ENCODE peak calls at places on chromosome 2, in five cellular contexts. U, L, B, I and R are unnamed samples.

GRCh38 chr2:188773075-188773474 is 201.1 kb upstream of the COL3A1 start:
- DNase-seq in B (no peak), L (peak), U (peak), I (peak), R (no peak)

GRCh38 chr2:72341639-72342038 is 194.0 kb upstream of the CYP26B1 start:
- DNase-seq in U (no peak), I (no peak), B (no peak), L (no peak), R (no peak)

GRCh38 chr2:186977433-186978045 is 128.6 kb upstream of the ZSWIM2 start:
- DNase-seq in L (no peak), I (no peak), B (no peak), U (no peak), R (no peak)

GRCh38 chr2:129233751-129234406 is 745.6 kb upstream of the RAB6C start:
- DNase-seq in I (peak), U (peak), L (no peak), B (no peak), R (no peak)

GRCh38 chr2:111250448-111251030 is 129.8 kb downstream of the BCL2L11 start:
- DNase-seq in B (no peak), L (peak), U (peak), I (no peak), R (no peak)

GRCh38 chr2:25576596-25576995 is 96.8 kb downstream of the DTNB start:
- DNase-seq in I (peak), L (no peak), B (no peak), U (no peak), R (no peak)

GRCh38 chr2:223613017-223613950 is 11.1 kb upstream of the SCG2 start:
- DNase-seq in L (peak), U (peak), B (peak), I (peak), R (peak)

GRCh38 chr2:120677696-120678095 is 58.0 kb upstream of the GLI2 start:
- DNase-seq in I (peak), B (no peak), L (no peak), U (no peak), R (no peak)

GRCh38 chr2:1990724-1991123 is 246.4 kb upstream of the PXDN start:
- DNase-seq in U (no peak), B (no peak), I (no peak), L (no peak), R (no peak)

GRCh38 chr2:219596954-219597551 is 604 bp upstream of the STK11IP start:
- DNase-seq in I (peak), B (no peak), U (no peak), L (peak), R (no peak)

GRCh38 chr2:127283275-127283674 is 10.7 kb downstream of the ERCC3 start:
- DNase-seq in B (no peak), I (no peak), U (no peak), L (no peak), R (peak)

GRCh38 chr2:135948642-135949355 is 36.6 kb downstream of the DARS1 start:
- DNase-seq in I (peak), U (peak), L (peak), B (no peak), R (no peak)

DNA sequence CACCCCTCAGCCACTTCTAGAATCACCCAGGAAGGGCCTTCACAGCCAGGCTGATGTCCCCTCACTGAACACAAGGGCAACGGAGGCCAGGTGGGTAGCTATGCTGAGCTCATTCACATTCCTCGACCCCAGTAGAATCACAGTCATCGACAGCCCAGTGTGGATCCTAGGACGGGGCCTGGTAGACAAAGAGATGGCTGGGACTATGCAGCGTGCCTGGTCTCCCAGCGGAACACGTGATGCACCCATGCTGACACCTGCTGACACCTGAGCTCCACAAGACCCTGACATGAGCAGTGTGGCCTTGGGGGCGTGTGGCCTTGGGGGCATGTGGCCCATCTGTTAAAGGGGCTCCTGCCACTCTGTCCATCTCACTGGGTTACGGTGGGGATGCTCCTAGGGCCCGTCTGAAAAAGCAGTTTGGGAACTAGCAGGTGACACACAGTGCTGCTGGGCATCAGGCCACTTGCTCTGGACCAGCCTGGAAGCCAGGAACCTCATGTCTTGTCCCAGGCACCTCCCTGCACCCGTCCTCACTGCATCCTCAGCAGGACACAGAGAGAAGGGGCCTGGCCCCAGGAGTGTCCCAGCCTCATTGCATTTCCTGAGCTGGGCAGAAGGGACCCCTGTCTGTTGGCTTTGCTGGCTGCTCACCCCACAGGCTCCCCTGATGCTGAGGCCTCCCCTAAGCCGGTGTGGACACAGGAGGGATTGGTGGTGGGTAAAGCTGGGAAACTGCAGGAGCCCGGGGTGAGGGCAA is 9.7 kb downstream of the ECEL1 start:
- DNase-seq in L (no peak), U (no peak), I (no peak), B (peak), R (no peak)
- H3K14ac ChIP-seq in L (no peak), U (no peak), I (no peak), B (no peak), R (no peak)

GRCh38 chr2:78682781-78683180 is 342.7 kb upstream of the REG3G start:
- DNase-seq in B (no peak), U (no peak), I (no peak), L (no peak), R (no peak)
- H3K14ac ChIP-seq in B (no peak), U (peak), I (no peak), L (no peak), R (no peak)

GRCh38 chr2:240431276-240431662 is 4.2 kb upstream of the GPC1 start:
- DNase-seq in B (peak), L (no peak), U (no peak), I (no peak), R (peak)

GRCh38 chr2:240429341-240429871 is 6.1 kb upstream of the GPC1 start:
- DNase-seq in L (no peak), U (no peak), B (peak), I (no peak), R (no peak)

GRCh38 chr2:240429872-240430491 is 5.5 kb upstream of the GPC1 start:
- DNase-seq in B (peak), L (no peak), U (no peak), I (peak), R (no peak)

GRCh38 chr2:240431663-240432424 is 3.6 kb upstream of the GPC1 start:
- DNase-seq in I (no peak), L (no peak), B (no peak), U (no peak), R (peak)

DNA sequence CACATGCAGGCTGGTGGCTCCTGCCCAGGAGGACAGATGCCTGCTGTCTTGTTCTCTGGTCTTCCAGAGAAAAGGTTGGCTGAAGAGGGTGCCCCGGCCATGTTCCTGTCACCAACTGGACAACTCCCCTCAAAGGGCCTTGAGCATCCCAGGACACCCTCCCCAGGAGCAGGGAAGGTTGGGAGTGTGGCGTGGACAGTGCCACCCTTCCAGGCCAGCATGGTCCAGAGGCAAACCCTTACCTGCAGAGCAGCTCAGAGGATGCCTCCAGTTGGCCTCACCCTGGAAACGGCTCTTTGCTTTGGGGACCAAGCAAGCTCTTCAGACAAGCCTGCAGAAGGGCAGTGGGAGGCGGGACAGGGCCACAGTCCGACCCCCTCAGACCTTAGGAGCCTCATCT is 4.9 kb upstream of the GPC1 start:
- DNase-seq in L (no peak), U (no peak), I (no peak), B (peak), R (peak)
- H3K14ac ChIP-seq in L (no peak), U (no peak), I (no peak), B (no peak), R (no peak)

GRCh38 chr2:95061601-95062183 is 36.2 kb downstream of the MAL start:
- DNase-seq in B (peak), L (no peak), U (no peak), I (no peak), R (no peak)
- H3K14ac ChIP-seq in B (no peak), L (no peak), U (no peak), I (no peak), R (no peak)

DNA sequence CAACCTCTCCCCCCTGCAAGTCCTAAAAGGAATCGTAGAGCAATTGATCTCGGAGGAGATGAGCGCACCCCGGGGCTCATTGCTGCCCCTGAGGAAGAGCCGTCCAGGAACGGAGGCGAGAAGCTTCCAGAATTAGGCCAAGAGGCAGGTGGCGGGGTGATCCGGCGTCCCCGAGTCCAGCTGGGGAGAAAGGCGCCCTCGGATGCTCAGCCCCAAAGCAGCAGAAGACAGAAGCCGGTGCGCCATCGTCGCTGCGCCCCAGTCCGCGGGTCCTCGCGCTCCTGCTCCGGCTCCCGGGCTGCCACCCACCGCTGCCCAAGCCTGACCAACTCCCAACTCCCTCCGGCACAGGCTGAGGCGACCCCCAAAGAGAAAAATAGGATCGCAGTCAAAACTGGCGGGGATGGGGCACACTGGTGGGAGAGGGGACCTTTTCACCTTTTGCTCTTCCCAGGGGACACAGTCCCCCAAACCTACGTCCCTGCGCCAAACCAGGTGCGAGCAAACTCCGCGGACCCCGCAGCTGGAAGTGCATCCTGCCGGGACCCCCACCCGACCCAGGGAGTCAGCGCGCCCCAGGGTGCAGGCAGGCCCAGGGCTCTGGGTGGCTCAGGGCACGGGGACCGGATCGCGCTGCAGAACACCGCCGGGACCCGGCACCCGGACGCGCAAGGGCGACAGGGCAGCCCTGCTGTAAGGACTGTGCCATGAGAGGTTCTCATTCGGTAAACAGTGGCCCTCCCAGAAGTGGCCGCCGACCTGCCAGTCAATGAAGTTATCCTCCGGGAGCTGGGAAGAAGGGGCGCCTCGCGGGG is 8.5 kb upstream of the MEIS1 start:
- DNase-seq in L (no peak), U (no peak), I (no peak), B (peak), R (no peak)
- H3K14ac ChIP-seq in L (no peak), U (peak), I (peak), B (no peak), R (no peak)

GRCh38 chr2:10966056-10966455 is 54.3 kb downstream of the KCNF1 start:
- DNase-seq in I (no peak), B (no peak), L (no peak), U (no peak), R (no peak)
- H3K14ac ChIP-seq in I (no peak), B (no peak), L (no peak), U (peak), R (no peak)

DNA sequence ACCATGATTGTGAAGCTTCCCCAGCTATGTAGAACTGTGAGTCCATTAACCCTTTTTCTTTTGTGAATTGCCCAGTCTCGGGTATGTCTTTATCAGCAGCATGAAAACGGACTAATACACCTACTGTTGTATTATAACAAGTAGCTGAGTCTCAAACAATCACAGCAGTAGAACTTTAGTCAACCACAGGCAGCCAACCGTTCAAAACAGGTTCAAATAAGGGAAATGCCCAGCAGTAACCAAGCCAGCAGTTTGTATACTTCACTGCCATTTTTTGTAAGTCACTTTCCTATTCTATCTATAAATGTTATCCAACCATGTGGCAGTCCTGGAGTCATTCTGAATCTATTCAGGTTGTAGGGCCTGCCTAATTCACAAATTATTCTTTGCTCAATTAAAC is 1560.6 kb upstream of the SLC39A10 start:
- DNase-seq in I (no peak), U (no peak), B (no peak), L (no peak), R (no peak)
- H3K14ac ChIP-seq in I (no peak), U (no peak), B (no peak), L (no peak), R (no peak)

DNA sequence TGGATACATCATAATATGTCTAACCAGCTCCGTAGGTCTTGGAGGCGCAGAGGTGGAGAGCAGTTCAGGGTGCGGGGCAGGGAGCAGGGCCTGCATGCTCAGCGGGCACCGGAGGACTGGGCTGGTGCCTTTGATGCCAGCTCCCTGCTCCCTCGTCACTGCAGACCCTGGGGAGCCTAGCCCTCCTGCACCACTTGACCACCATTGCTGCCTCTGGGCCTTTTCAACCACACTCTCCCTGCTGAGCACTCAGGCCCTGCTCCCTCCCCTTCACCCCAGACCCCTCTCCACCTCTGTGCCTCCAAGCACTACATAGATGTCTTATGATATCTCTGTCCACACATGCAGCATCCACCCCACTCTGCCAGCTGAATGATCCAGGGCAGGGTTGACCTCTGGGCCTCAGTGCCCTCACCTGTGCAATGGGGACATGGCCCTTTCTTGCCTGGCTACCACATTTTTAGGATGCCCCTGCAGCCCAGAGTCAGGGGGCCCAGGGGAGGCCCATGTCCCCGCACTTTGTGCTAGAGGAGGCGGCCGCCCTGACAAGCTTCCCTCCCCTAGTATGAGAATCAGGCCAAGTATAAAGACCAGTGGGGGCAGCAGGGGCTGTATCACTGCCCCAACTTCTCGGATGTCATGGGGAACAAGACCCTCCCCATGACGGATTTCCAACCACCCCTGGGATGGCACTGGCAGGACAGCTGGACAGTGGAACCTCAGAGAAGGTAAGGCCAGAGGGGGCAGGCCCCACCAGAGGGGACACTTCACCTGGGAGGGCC is 46.3 kb downstream of the FER1L5 start:
- DNase-seq in B (no peak), I (no peak), L (no peak), U (no peak), R (no peak)
- H3K14ac ChIP-seq in B (no peak), I (no peak), L (no peak), U (no peak), R (no peak)